ENCODE peak calls at places on chromosomes 1 and 21, in five cellular contexts. X, H, O, Y and W are unnamed samples.

GRCh38 chr1:197180252-197180878 is 33.9 kb upstream of the ASPM start:
- DNase-seq in X (peak; percentile 45), Y (peak; percentile 71), H (peak; percentile 44), O (peak; percentile 76), W (no peak)

GRCh38 chr1:150995896-150996295 is 10.8 kb downstream of the MINDY1 start:
- DNase-seq in O (no peak), Y (no peak), H (peak; percentile 60), X (no peak), W (peak; percentile 45)

GRCh38 chr1:193479187-193479586 is 292.8 kb upstream of the B3GALT2 start:
- DNase-seq in H (no peak), O (no peak), Y (no peak), X (no peak), W (peak; percentile 10)

GRCh38 chr1:158019177-158019868 is 25.9 kb downstream of the KIRREL1 start:
- DNase-seq in Y (peak; percentile 98), H (peak; percentile 82), O (no peak), X (peak; percentile 87), W (no peak)

GRCh38 chr1:32112800-32113375 is 5.0 kb downstream of the KPNA6 start:
- DNase-seq in O (no peak), X (no peak), Y (no peak), H (no peak), W (no peak)

GRCh38 chr21:42790520-42790919 is 88.8 kb downstream of the WDR4 start:
- DNase-seq in Y (no peak), H (no peak), O (no peak), X (peak; percentile 41), W (no peak)

GRCh38 chr1:108531429-108531828 is 28.5 kb upstream of the EEIG2 start:
- DNase-seq in H (no peak), X (no peak), O (no peak), Y (no peak), W (no peak)

GRCh38 chr1:145845144-145845513 is 301 bp upstream of the NUDT17 start:
- DNase-seq in Y (no peak), H (no peak), O (peak; percentile 87), X (no peak), W (no peak)

GRCh38 chr21:41506526-41507520 is 1.1 kb downstream of the TMPRSS2 start:
- DNase-seq in X (peak; percentile 21), O (no peak), H (peak; percentile 74), Y (peak; percentile 3), W (no peak)

GRCh38 chr1:193285626-193286025 is 99.2 kb upstream of the B3GALT2 start:
- DNase-seq in X (no peak), O (no peak), H (no peak), Y (peak; percentile 36), W (no peak)

GRCh38 chr1:76074321-76075187 is at the start of gene ST6GALNAC3:
- DNase-seq in O (no peak), H (peak; percentile 95), Y (peak; percentile 40), X (peak; percentile 48), W (no peak)

GRCh38 chr1:23592209-23592905 is 33.1 kb upstream of the ID3 start:
- DNase-seq in X (peak; percentile 86), Y (no peak), H (no peak), O (no peak), W (no peak)

GRCh38 chr1:244013100-244013499 is 38.0 kb upstream of the ZBTB18 start:
- DNase-seq in H (no peak), Y (no peak), X (no peak), O (no peak), W (no peak)

GRCh38 chr1:183070234-183070922 is 47.2 kb downstream of the LAMC1 start:
- DNase-seq in H (no peak), O (no peak), X (no peak), Y (no peak), W (no peak)

GRCh38 chr1:230120949-230121381 is 53.9 kb downstream of the GALNT2 start:
- DNase-seq in H (peak; percentile 47), Y (no peak), X (no peak), O (peak; percentile 71), W (peak; percentile 52)

GRCh38 chr1:54324031-54324654 is 82.1 kb downstream of the SSBP3 start:
- DNase-seq in H (peak; percentile 55), X (peak; percentile 70), Y (peak; percentile 79), O (no peak), W (no peak)

GRCh38 chr1:54326577-54327385 is 79.4 kb downstream of the SSBP3 start:
- DNase-seq in O (no peak), X (no peak), H (no peak), Y (no peak), W (no peak)

GRCh38 chr1:54325705-54326461 is 80.3 kb downstream of the SSBP3 start:
- DNase-seq in X (no peak), Y (no peak), H (no peak), O (no peak), W (no peak)

GRCh38 chr1:54324750-54325704 is 81.2 kb downstream of the SSBP3 start:
- DNase-seq in H (no peak), X (no peak), O (no peak), Y (no peak), W (no peak)

DNA sequence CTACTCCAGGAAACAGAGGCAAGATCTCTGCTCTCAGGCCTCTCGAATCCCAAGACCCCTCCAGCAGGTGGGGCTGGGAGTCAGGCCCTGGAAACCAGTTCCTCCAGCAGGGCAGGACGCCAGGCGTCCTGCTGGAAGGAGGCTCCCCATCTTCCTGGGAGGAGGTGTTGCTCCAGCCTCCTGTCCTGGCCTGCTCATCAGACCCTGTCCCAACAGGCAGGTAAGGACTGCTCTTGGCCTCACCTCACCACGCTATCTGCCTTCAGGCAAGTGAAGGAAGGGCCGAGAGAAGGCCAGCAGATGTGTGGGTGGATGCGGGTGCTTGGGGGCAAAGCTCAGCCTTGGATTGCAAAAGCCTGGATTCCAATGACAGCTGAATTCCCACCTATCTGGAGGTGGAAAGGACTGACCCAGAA is 82.9 kb downstream of the SSBP3 start:
- DNase-seq in O (no peak), H (no peak), Y (no peak), X (peak; percentile 94), W (no peak)
- H3K9ac ChIP-seq in O (no peak overlapping the region), H (no peak overlapping the region), Y (no peak overlapping the region), X (no peak overlapping the region), W (no peak overlapping the region)

GRCh38 chr1:159719990-159720389 is 5.6 kb upstream of the CRP start:
- DNase-seq in X (no peak), H (no peak), O (no peak), Y (no peak), W (no peak)
- H3K9me3 ChIP-seq in X (no peaks in the 10 kb centered on the region), H (peaks cover 6% of the 10 kb centered on the region), O (peaks cover 5% of the 10 kb centered on the region), Y (no peaks in the 10 kb centered on the region), W (peaks cover 27% of the 10 kb centered on the region)

DNA sequence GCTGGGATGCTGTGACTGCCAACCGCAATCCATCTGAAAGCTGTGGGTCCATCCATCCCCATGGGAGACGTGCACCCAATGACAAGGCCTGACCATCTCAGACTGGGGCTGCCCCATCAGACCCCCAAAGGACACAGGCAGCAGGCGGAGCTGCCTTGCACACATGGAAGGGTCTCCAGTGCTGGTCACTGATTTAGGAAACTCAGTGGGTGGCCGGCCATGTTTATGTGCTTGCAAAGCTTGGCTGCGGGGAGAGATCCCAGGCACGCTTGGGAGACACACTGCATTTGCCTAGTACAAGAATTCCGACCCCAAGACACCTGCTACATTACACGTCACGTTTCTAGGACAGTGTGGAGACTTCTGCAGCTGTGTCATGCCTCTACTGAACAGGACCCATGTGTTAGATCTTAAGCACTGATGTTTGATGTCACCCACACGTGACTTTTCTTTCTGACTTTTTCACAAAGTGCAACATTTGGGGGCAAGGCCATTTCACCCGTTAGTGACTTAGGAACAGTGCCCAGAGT is 181.4 kb downstream of the CLIC6 start:
- DNase-seq in Y (no peak), H (no peak), X (no peak), O (no peak), W (no peak)
- H3K4me1 ChIP-seq in Y (peaks cover 14% of the 10 kb centered on the region), H (peaks cover 14% of the 10 kb centered on the region), X (peaks cover 29% of the 10 kb centered on the region), O (no peaks in the 10 kb centered on the region), W (no peaks in the 10 kb centered on the region)

GRCh38 chr1:65146908-65147423 is 1.0 kb upstream of the AK4 start:
- DNase-seq in O (no peak), H (no peak), X (peak; percentile 39), Y (peak; percentile 32), W (no peak)
- H3K9ac ChIP-seq in O (no peak overlapping the region), H (no peak overlapping the region), X (peak overlapping the region; percentile 43), Y (peak overlapping the region; percentile 42), W (no peak overlapping the region)

DNA sequence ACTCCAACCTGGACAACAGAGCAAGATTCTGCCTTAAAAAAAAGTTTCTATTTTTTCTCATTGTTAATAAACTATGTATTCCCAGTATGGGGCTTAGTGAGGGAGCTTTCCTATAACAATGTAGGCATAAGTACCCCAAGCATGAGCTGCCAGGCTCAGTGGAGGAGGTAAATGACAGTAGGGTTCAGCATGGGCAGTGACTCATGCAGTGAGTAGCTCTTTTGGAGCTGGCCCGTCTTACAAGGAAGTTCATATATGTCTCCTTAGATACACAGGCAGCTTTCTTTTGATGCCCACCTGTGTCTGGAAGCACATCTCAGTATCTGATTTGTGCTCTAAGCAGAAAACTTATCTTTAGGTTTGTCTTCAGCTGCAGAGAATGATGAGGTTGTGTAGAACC is 57.9 kb downstream of the ZNF678 start:
- DNase-seq in X (no peak), O (no peak), H (no peak), Y (peak; percentile 15), W (no peak)
- H3K9me3 ChIP-seq in X (peaks cover 8% of the 10 kb centered on the region), O (peaks cover 32% of the 10 kb centered on the region), H (peaks cover 4% of the 10 kb centered on the region), Y (no peaks in the 10 kb centered on the region), W (peaks cover 60% of the 10 kb centered on the region)

DNA sequence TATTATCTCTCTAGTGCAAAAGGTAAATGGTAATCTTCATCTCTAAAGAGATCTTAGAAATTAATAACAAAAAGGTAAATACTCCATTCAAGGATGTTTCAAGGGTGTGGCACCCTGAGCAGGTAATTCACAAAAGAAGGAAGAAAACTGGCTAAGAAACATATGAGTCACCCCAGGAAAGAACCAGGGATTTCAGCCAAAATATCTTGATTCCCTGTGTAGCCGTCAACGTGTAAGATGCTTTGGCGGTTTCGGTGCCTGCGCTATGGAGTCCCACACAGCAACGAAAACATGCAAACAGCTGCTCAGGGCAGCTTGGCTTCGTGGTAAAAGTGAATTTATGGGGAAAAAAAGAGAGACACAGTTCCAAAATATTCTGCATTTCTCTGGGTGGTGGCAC is 3.7 kb downstream of the ITGB2 start:
- DNase-seq in O (no peak), Y (peak; percentile 43), X (peak; percentile 91), H (no peak), W (no peak)
- H3K4me1 ChIP-seq in O (peaks cover 79% of the 10 kb centered on the region), Y (no peaks in the 10 kb centered on the region), X (peaks cover 13% of the 10 kb centered on the region), H (no peaks in the 10 kb centered on the region), W (peaks cover 78% of the 10 kb centered on the region)

GRCh38 chr1:15047237-15047636 is 106.3 kb upstream of the TMEM51 start:
- DNase-seq in H (no peak), O (no peak), Y (no peak), X (no peak), W (no peak)

GRCh38 chr1:15049067-15049466 is 104.5 kb upstream of the TMEM51 start:
- DNase-seq in O (no peak), Y (no peak), X (no peak), H (no peak), W (no peak)

GRCh38 chr1:15048437-15048980 is 105.0 kb upstream of the TMEM51 start:
- DNase-seq in O (no peak), X (no peak), H (no peak), Y (no peak), W (no peak)

GRCh38 chr1:15045123-15045522 is 108.4 kb upstream of the TMEM51 start:
- DNase-seq in O (no peak), Y (no peak), X (no peak), H (no peak), W (no peak)

GRCh38 chr1:15046487-15047165 is 106.9 kb upstream of the TMEM51 start:
- DNase-seq in X (peak; percentile 67), Y (peak; percentile 79), O (peak; percentile 90), H (peak; percentile 91), W (peak; percentile 63)
- H3K9ac ChIP-seq in X (no peak overlapping the region), Y (no peak overlapping the region), O (no peak overlapping the region), H (no peak overlapping the region), W (no peak overlapping the region)

GRCh38 chr21:44490405-44490804 is 35.1 kb downstream of the LRRC3 start:
- DNase-seq in Y (no peak), O (no peak), H (no peak), X (no peak), W (no peak)
- H3K9me3 ChIP-seq in Y (no peaks in the 10 kb centered on the region), O (no peaks in the 10 kb centered on the region), H (peaks cover 5% of the 10 kb centered on the region), X (peaks cover 28% of the 10 kb centered on the region), W (peaks cover 2% of the 10 kb centered on the region)